ENCODE peak calls at places on chromosome 4, in four cellular contexts. One of them, this sample, is unnamed.

GRCh38 chr4:146255463-146255862 is 41.1 kb downstream of the REELD1 start:
- DNase-seq in lower leg skin: no peak
- DNase-seq in Peyer's patch: no peak
- DNase-seq in transverse colon: no peak
- DNase-seq in this sample: no peak

GRCh38 chr4:186719925-186720694 is 3.5 kb downstream of the FAT1 start:
- DNase-seq in lower leg skin: no peak
- DNase-seq in Peyer's patch: no peak
- DNase-seq in transverse colon: no peak
- DNase-seq in this sample: peak; percentile 65

GRCh38 chr4:113094802-113095201 is 45.3 kb downstream of the ANK2 start:
- DNase-seq in lower leg skin: no peak
- DNase-seq in Peyer's patch: no peak
- DNase-seq in transverse colon: no peak
- DNase-seq in this sample: peak; percentile 17

GRCh38 chr4:101284546-101284945 is 62.8 kb downstream of the PPP3CA start:
- DNase-seq in lower leg skin: no peak
- DNase-seq in Peyer's patch: no peak
- DNase-seq in transverse colon: no peak
- DNase-seq in this sample: peak; percentile 21

GRCh38 chr4:146521543-146522097 is at the start of gene SLC10A7:
- DNase-seq in lower leg skin: peak; percentile 93
- DNase-seq in Peyer's patch: peak; percentile 88
- DNase-seq in transverse colon: peak; percentile 82
- DNase-seq in this sample: peak; percentile 84

GRCh38 chr4:146916479-146917076 is 29.1 kb downstream of the TTC29 start:
- DNase-seq in lower leg skin: no peak
- DNase-seq in Peyer's patch: no peak
- DNase-seq in transverse colon: no peak
- DNase-seq in this sample: peak; percentile 22

GRCh38 chr4:153499005-153499404 is 32.8 kb downstream of the TMEM131L start:
- DNase-seq in lower leg skin: no peak
- DNase-seq in Peyer's patch: no peak
- DNase-seq in transverse colon: no peak
- DNase-seq in this sample: no peak

GRCh38 chr4:156962551-156962974 is 9.0 kb downstream of the PDGFC start:
- DNase-seq in lower leg skin: peak; percentile 89
- DNase-seq in Peyer's patch: peak; percentile 53
- DNase-seq in transverse colon: no peak
- DNase-seq in this sample: no peak

GRCh38 chr4:53705151-53705764 is 114.0 kb upstream of the LNX1 start:
- DNase-seq in lower leg skin: no peak
- DNase-seq in Peyer's patch: no peak
- DNase-seq in transverse colon: no peak
- DNase-seq in this sample: no peak

GRCh38 chr4:150573534-150573933 is 8.4 kb upstream of the MAB21L2 start:
- DNase-seq in lower leg skin: no peak
- DNase-seq in Peyer's patch: no peak
- DNase-seq in transverse colon: no peak
- DNase-seq in this sample: no peak

GRCh38 chr4:4386736-4387392 is at the start of gene NSG1:
- DNase-seq in lower leg skin: no peak
- DNase-seq in Peyer's patch: no peak
- DNase-seq in transverse colon: no peak
- DNase-seq in this sample: no peak

GRCh38 chr4:155445306-155445705 is 68.5 kb upstream of the MAP9 start:
- DNase-seq in lower leg skin: no peak
- DNase-seq in Peyer's patch: no peak
- DNase-seq in transverse colon: no peak
- DNase-seq in this sample: no peak

GRCh38 chr4:5883916-5884315 is 9.0 kb downstream of the CRMP1 start:
- DNase-seq in lower leg skin: no peak
- DNase-seq in Peyer's patch: no peak
- DNase-seq in transverse colon: no peak
- DNase-seq in this sample: no peak

GRCh38 chr4:80694178-80694577 is 336.3 kb upstream of the BMP3 start:
- DNase-seq in lower leg skin: no peak
- DNase-seq in Peyer's patch: no peak
- DNase-seq in transverse colon: no peak
- DNase-seq in this sample: no peak

GRCh38 chr4:186096681-186097080 is 7.8 kb upstream of the FAM149A start:
- DNase-seq in lower leg skin: no peak
- DNase-seq in Peyer's patch: no peak
- DNase-seq in transverse colon: no peak
- DNase-seq in this sample: no peak

GRCh38 chr4:108068422-108068821 is 78.7 kb downstream of the HADH start:
- DNase-seq in lower leg skin: no peak
- DNase-seq in Peyer's patch: no peak
- DNase-seq in transverse colon: no peak
- DNase-seq in this sample: no peak

GRCh38 chr4:573122-573892 is 2.8 kb downstream of the TMEM271 start:
- DNase-seq in lower leg skin: peak; percentile 56
- DNase-seq in Peyer's patch: no peak
- DNase-seq in transverse colon: no peak
- DNase-seq in this sample: no peak

DNA sequence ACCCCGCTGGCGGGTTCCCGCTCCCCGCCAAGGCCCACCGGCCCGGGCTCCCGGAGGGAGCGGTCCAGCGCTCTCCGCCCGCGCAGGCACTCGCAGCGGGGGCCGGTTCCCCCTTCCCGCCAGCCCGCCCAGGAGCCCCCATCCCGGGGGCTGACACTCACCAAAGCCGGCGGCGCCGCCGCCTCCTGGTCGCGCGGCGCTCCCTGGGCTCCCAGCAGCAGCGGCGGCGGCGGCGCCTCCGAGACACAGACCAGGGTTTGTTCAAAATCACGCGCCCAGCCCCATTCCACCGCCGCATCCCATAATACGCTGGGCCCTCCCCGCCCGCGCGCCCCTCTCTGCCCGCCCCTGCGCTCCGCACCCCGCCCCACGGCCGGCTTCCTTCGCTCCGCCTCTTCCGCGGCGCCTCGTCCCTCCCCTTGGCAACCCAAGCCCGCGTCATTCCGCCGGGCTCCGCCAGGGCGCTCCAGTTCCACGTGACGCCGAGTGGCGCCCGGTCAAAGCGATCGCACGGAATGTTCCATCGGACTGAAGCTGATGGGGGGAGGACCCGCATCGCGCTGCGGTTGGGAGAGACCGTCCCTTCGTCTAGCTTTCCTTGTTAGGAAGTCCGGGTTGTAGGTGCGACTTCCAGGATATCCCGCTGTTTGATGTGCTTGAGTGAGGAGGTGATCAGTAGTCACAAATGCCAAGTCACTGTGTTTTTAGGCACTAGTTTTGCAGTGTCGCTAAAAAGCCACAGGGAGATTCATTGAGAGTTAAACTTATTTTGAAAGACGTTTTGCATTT is 2.2 kb upstream of the LIN54 start:
- DNase-seq in lower leg skin: peak; percentile 99
- DNase-seq in Peyer's patch: peak; percentile 98
- DNase-seq in transverse colon: peak; percentile 99
- DNase-seq in this sample: peak; percentile 99
- TF ChIP-seq POLR2A in lower leg skin: no peak
- TF ChIP-seq POLR2A in Peyer's patch: peak; percentile 52
- TF ChIP-seq POLR2A in transverse colon: peak; percentile 66
- TF ChIP-seq POLR2A in this sample: peak; percentile 80

GRCh38 chr4:139454111-139454600 is at the start of gene RAB33B:
- DNase-seq in lower leg skin: no peak
- DNase-seq in Peyer's patch: no peak
- DNase-seq in transverse colon: no peak
- DNase-seq in this sample: no peak
- TF ChIP-seq POLR2A in lower leg skin: no peak
- TF ChIP-seq POLR2A in Peyer's patch: peak; percentile 69
- TF ChIP-seq POLR2A in transverse colon: peak; percentile 90
- TF ChIP-seq POLR2A in this sample: no peak

DNA sequence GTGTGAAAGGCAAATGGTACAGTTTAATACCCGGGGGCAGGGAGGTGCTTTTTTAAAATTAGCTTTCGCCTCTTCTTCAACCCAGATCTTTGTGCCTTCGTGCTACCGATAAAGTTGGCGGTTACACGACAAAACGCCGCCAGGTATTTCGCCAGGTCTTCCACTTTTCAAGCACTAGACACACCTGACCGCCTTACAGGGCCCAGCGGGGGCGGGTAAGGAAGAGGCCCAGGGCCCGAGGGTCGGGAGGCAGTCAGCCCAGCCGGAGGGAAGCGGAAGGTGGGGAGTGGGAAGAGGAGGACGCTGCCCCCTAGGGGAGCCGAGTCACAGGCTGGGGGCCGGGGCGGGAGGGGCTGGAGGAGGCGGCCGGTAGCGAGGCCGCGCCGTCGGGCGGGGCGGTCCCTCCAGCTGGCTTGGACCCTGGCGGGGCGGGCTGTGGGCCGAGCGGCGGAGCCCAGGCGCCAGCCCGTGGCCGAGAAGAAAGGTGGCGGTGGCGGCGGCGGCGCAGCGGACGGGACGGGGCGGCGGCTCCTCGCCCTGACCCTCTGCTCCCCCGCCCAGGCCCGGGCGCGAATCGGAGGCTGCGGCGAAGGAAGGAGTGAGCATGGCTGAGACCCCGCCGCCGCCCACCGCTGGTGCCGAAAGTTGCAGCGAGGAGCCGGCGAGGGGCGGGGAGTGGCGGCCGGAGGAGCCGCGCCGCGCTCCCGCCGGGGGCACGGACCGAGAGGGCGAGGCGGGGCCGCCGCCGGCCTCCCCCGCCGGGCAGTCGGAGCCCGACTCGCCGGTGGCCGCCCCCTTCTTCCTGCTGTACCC is 16.2 kb downstream of the UTP3 start:
- DNase-seq in lower leg skin: peak; percentile 95
- DNase-seq in Peyer's patch: peak; percentile 94
- DNase-seq in transverse colon: peak; percentile 88
- DNase-seq in this sample: peak; percentile 81
- TF ChIP-seq POLR2A in lower leg skin: no peak
- TF ChIP-seq POLR2A in Peyer's patch: peak; percentile 32
- TF ChIP-seq POLR2A in transverse colon: peak; percentile 13
- TF ChIP-seq POLR2A in this sample: no peak

GRCh38 chr4:67130411-67130810 is 414.9 kb downstream of the CENPC start:
- DNase-seq in lower leg skin: no peak
- DNase-seq in Peyer's patch: no peak
- DNase-seq in transverse colon: no peak
- DNase-seq in this sample: no peak

GRCh38 chr4:67131224-67131623 is 414.1 kb downstream of the CENPC start:
- DNase-seq in lower leg skin: no peak
- DNase-seq in Peyer's patch: no peak
- DNase-seq in transverse colon: no peak
- DNase-seq in this sample: no peak

GRCh38 chr4:67134616-67135015 is 410.7 kb downstream of the CENPC start:
- DNase-seq in lower leg skin: no peak
- DNase-seq in Peyer's patch: no peak
- DNase-seq in transverse colon: no peak
- DNase-seq in this sample: no peak
- TF ChIP-seq POLR2A in lower leg skin: no peak
- TF ChIP-seq POLR2A in Peyer's patch: no peak
- TF ChIP-seq POLR2A in transverse colon: no peak
- TF ChIP-seq POLR2A in this sample: no peak

GRCh38 chr4:62087706-62088105 is 887.6 kb downstream of the ADGRL3 start:
- DNase-seq in lower leg skin: no peak
- DNase-seq in Peyer's patch: no peak
- DNase-seq in transverse colon: no peak
- DNase-seq in this sample: no peak
- TF ChIP-seq POLR2A in lower leg skin: no peak
- TF ChIP-seq POLR2A in Peyer's patch: no peak
- TF ChIP-seq POLR2A in transverse colon: no peak
- TF ChIP-seq POLR2A in this sample: no peak

GRCh38 chr4:1854752-1855151 is 1.2 kb downstream of the LETM1 start:
- DNase-seq in lower leg skin: no peak
- DNase-seq in Peyer's patch: no peak
- DNase-seq in transverse colon: no peak
- DNase-seq in this sample: no peak

GRCh38 chr4:1856920-1857699 is 1.2 kb upstream of the LETM1 start:
- DNase-seq in lower leg skin: no peak
- DNase-seq in Peyer's patch: no peak
- DNase-seq in transverse colon: peak; percentile 44
- DNase-seq in this sample: no peak

GRCh38 chr4:1857931-1858330 is 2.0 kb upstream of the LETM1 start:
- DNase-seq in lower leg skin: no peak
- DNase-seq in Peyer's patch: no peak
- DNase-seq in transverse colon: peak; percentile 28
- DNase-seq in this sample: no peak

GRCh38 chr4:1855334-1856070 is 454 bp downstream of the LETM1 start:
- DNase-seq in lower leg skin: no peak
- DNase-seq in Peyer's patch: peak; percentile 54
- DNase-seq in transverse colon: peak; percentile 37
- DNase-seq in this sample: peak; percentile 70

DNA sequence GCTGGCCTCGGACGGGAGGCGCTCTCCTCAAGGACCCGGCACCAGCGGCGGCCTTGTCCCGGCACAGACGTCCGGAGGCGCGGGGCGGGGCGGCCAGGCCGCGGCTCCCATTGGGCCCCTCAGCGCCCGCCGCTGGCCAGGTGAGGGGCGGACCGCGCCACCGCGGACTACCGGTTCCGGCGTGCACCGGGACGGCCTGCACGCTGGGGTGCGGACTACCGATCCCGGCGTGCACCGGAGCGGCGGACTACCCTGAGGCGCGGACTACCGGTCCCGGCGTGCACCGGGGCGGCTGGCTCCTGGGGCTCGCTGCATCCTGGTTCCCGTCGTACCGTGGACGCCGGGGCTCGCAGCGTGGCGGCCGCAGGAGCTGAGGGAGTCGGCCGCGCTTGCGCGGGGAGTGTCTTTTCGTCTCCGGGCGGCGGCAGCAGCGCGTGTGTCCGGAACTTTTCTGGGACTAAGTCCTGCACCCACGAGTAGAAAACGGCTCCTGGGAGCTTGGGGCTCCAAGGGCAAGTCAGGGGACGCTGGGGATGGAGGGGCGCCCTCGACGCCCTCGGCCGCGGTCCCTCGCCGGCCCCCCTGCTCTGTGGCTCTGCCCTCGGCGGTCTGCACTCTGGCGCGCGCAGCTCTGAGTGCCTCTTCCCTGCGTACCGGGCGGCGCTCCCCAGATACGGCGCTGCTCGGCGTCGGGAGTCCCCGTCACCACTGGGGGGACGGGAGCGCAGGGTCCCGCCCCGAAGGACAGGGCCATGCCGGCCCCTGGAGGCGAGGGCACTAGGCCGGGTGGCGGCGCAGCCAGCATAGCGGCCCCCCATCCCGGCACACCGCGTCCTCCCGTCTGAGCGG is at the start of gene LETM1:
- DNase-seq in lower leg skin: peak; percentile 99
- DNase-seq in Peyer's patch: peak; percentile 98
- DNase-seq in transverse colon: peak; percentile 98
- DNase-seq in this sample: peak; percentile 96
- TF ChIP-seq POLR2A in lower leg skin: no peak
- TF ChIP-seq POLR2A in Peyer's patch: peak; percentile 49
- TF ChIP-seq POLR2A in transverse colon: peak; percentile 87
- TF ChIP-seq POLR2A in this sample: peak; percentile 81

This sample was measured in erythroblast.